ENCODE peak calls at places on chromosomes 11 and 22, in nine cellular contexts. J is DND-41, I is PC-3, V is pancreas, X is HCT116, T is heart left ventricle, R is colonic mucosa, A is psoas muscle, B is esophagus squamous epithelium. H is an unnamed sample.

GRCh38 chr11:19193916-19194315 is 7.9 kb downstream of the CSRP3 start:
- DNase-seq in J (no peak), I (no peak), V (no peak), X (no peak), T (no peak), R (no peak), A (no peak), B (no peak), H (no peak)

GRCh38 chr22:25718109-25718830 is 23.7 kb upstream of the MYO18B start:
- DNase-seq in J (no peak), I (no peak), V (no peak), X (no peak), T (no peak), R (no peak), A (no peak), B (no peak), H (no peak)

GRCh38 chr11:29962243-29962642 is 54.6 kb downstream of the KCNA4 start:
- DNase-seq in J (no peak), I (peak; percentile 14), V (no peak), X (peak; percentile 1), T (no peak), R (no peak), A (no peak), B (no peak), H (peak; percentile 4)

GRCh38 chr22:47129902-47130301 is 367.5 kb downstream of the TBC1D22A start:
- DNase-seq in J (no peak), I (peak; percentile 80), V (peak; percentile 39), X (peak; percentile 94), T (no peak), R (peak; percentile 87), A (no peak), B (no peak), H (peak; percentile 6)

GRCh38 chr11:67656278-67656922 is 5.9 kb upstream of the ACY3 start:
- DNase-seq in J (no peak), I (no peak), V (no peak), X (no peak), T (no peak), R (no peak), A (no peak), B (no peak), H (no peak)

GRCh38 chr11:113475160-113475761 is at the start of gene DRD2:
- DNase-seq in J (no peak), I (no peak), V (peak; percentile 64), X (no peak), T (no peak), R (no peak), A (no peak), B (no peak), H (peak; percentile 57)

GRCh38 chr22:37326726-37327125 is 44.4 kb downstream of the CYTH4 start:
- DNase-seq in J (no peak), I (peak; percentile 53), V (peak; percentile 80), X (no peak), T (no peak), R (peak; percentile 90), A (no peak), B (no peak), H (no peak)

GRCh38 chr11:27699926-27700350 is 317 bp downstream of the BDNF start:
- DNase-seq in J (no peak), I (no peak), V (peak; percentile 64), X (no peak), T (no peak), R (no peak), A (no peak), B (no peak), H (no peak)

GRCh38 chr11:35272391-35272821 is 133.4 kb downstream of the CD44 start:
- DNase-seq in J (no peak), I (no peak), V (no peak), X (no peak), T (no peak), R (no peak), A (no peak), B (no peak), H (no peak)

GRCh38 chr11:86152006-86152862 is 83.3 kb upstream of the PICALM start:
- DNase-seq in J (peak; percentile 36), I (peak; percentile 22), V (no peak), X (no peak), T (no peak), R (no peak), A (no peak), B (no peak), H (no peak)

GRCh38 chr22:17629646-17630045 is 1.1 kb upstream of the ATP6V1E1 start:
- DNase-seq in J (no peak), I (no peak), V (no peak), X (no peak), T (no peak), R (no peak), A (no peak), B (no peak), H (no peak)

DNA sequence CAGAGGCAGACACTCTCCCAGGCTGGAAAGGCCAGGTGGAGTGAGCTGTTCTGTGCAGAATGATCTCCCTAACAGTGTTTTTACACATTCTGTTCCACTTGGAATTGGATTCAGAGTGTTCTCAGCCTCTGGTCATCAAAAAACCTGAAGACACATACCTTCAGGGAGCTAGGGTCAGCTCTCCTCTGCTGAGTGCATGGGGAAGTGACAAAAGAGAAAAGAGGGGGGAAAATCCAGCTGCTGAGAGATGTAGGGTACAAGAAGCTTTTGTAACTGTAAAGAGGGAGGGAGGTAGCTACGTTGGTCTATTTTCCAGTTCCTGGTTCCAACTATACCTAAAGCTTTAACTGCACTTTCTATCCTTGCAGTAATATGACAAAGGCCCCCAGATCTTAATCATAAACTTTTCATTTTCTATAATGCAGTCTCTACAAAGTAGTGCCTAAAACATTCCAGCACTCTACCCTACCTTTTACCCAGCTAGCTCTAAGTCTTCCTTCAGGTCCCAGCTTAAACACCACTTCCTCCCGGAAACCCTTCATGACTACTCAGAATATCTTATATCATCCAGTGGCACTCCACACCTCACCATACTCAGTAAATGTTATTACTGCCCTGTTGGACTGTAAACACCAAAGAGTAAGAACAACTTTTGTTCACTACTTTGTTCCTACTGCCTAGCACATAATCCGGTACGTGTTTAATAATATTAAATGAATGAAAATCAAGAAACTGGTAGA is 9.2 kb downstream of the MAPK1 start:
- DNase-seq in J (no peak), I (no peak), V (no peak), X (no peak), T (no peak), R (no peak), A (no peak), B (no peak), H (no peak)
- H3K4me1 ChIP-seq in J (peaks cover 51% of the 10 kb centered on the region), I (no peaks in the 10 kb centered on the region), V (peaks cover 27% of the 10 kb centered on the region), X (no peaks in the 10 kb centered on the region), T (no peaks in the 10 kb centered on the region), R (peaks cover 24% of the 10 kb centered on the region), A (peaks cover 72% of the 10 kb centered on the region), B (peaks cover 5% of the 10 kb centered on the region), H (peaks cover 3% of the 10 kb centered on the region)

GRCh38 chr22:44733426-44734106 is 18.8 kb upstream of the ARHGAP8 start:
- DNase-seq in J (no peak), I (no peak), V (no peak), X (no peak), T (no peak), R (no peak), A (no peak), B (no peak), H (no peak)
- H3K36me3 ChIP-seq in J (no peaks in the 10 kb centered on the region), I (no peaks in the 10 kb centered on the region), V (no peaks in the 10 kb centered on the region), X (no peaks in the 10 kb centered on the region), T (no peaks in the 10 kb centered on the region), R (no peaks in the 10 kb centered on the region), A (no peaks in the 10 kb centered on the region), B (no peaks in the 10 kb centered on the region), H (no peaks in the 10 kb centered on the region)

GRCh38 chr22:22060200-22061084 is 77.9 kb upstream of the TOP3B start:
- DNase-seq in J (peak; percentile 55), I (peak; percentile 58), V (peak; percentile 83), X (peak; percentile 22), T (peak; percentile 42), R (peak; percentile 56), A (peak; percentile 37), B (no peak), H (peak; percentile 78)

GRCh38 chr22:22061085-22062077 is 78.8 kb upstream of the TOP3B start:
- DNase-seq in J (no peak), I (peak; percentile 29), V (no peak), X (peak; percentile 8), T (peak; percentile 63), R (no peak), A (peak; percentile 30), B (no peak), H (no peak)

GRCh38 chr22:22058649-22059475 is 76.3 kb upstream of the TOP3B start:
- DNase-seq in J (no peak), I (no peak), V (no peak), X (no peak), T (no peak), R (no peak), A (no peak), B (no peak), H (no peak)

GRCh38 chr22:22057617-22058378 is 75.2 kb upstream of the TOP3B start:
- DNase-seq in J (no peak), I (no peak), V (no peak), X (no peak), T (no peak), R (no peak), A (no peak), B (no peak), H (no peak)

GRCh38 chr22:22059476-22060002 is 77.0 kb upstream of the TOP3B start:
- DNase-seq in J (no peak), I (no peak), V (no peak), X (no peak), T (no peak), R (no peak), A (no peak), B (no peak), H (no peak)
- H3K4me1 ChIP-seq in J (peaks cover 6% of the 10 kb centered on the region), I (no peaks in the 10 kb centered on the region), V (no peaks in the 10 kb centered on the region), X (no peaks in the 10 kb centered on the region), T (no peaks in the 10 kb centered on the region), R (no peaks in the 10 kb centered on the region), A (no peaks in the 10 kb centered on the region), B (no peaks in the 10 kb centered on the region), H (no peaks in the 10 kb centered on the region)

GRCh38 chr11:36485296-36485870 is 24.7 kb downstream of the TRAF6 start:
- DNase-seq in J (no peak), I (no peak), V (no peak), X (no peak), T (no peak), R (no peak), A (no peak), B (no peak), H (no peak)

GRCh38 chr11:36487619-36488018 is 22.5 kb downstream of the TRAF6 start:
- DNase-seq in J (no peak), I (no peak), V (no peak), X (no peak), T (no peak), R (no peak), A (no peak), B (no peak), H (no peak)

GRCh38 chr11:36490026-36490806 is 19.9 kb downstream of the TRAF6 start:
- DNase-seq in J (no peak), I (no peak), V (no peak), X (no peak), T (no peak), R (no peak), A (no peak), B (no peak), H (no peak)

GRCh38 chr11:36492724-36493304 is 17.3 kb downstream of the TRAF6 start:
- DNase-seq in J (peak; percentile 37), I (peak; percentile 66), V (no peak), X (peak; percentile 42), T (no peak), R (peak; percentile 29), A (no peak), B (no peak), H (no peak)

DNA sequence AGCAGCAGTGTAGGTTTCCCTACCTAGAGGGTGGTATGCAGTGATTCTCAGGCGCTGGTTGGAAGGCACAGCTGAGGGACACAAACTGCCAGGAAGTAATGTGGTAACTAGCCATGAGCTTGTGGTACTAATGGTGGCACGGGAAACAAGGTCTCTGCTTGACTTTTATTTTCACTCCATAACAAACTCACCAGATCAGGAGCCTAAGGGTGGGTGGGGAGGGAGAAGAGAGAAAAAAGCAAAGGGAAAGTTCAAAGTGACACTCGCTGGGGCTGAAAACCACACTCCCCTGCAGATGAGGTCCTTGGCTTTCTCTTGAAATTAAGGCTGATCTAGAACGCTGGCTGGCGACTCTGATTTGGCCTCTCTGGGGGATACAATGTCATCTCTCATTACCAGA is 22.0 kb downstream of the TRAF6 start:
- DNase-seq in J (peak; percentile 57), I (no peak), V (no peak), X (no peak), T (no peak), R (no peak), A (no peak), B (no peak), H (no peak)
- H3K36me3 ChIP-seq in J (peaks cover 94% of the 10 kb centered on the region), I (peaks cover 16% of the 10 kb centered on the region), V (peaks cover 5% of the 10 kb centered on the region), X (peaks cover 8% of the 10 kb centered on the region), T (peaks cover 25% of the 10 kb centered on the region), R (no peaks in the 10 kb centered on the region), A (peaks cover 5% of the 10 kb centered on the region), B (peaks cover 14% of the 10 kb centered on the region), H (peaks cover 4% of the 10 kb centered on the region)